ENCODE peak calls at places on chromosomes 4 and X, in ten cellular contexts. One of them, this sample, is unnamed.

GRCh38 chrX:25034889-25035288 is 19.1 kb upstream of the ARX start:
- DNase-seq in fibroblast of lung: no peak
- DNase-seq in NCI-H345: no peak
- DNase-seq in RPMI7951: peak
- DNase-seq in Right ventricle myocardium superior: no peak
- DNase-seq in NCI-H1092: no peak
- DNase-seq in cardiac fibroblast: peak
- DNase-seq in effector CD4-positive, alpha-beta T cell: no peak
- DNase-seq in stimulated activated CD4-positive, alpha-beta T cell treated with anti-CD3 and anti-CD28 coated beads, Interleukin-2, amount 100 ng/mL, for 48 hours: no peak
- DNase-seq in amygdala: no peak
- DNase-seq in this sample: no peak

GRCh38 chrX:110142096-110142495 is 139.2 kb downstream of the TMEM164 start:
- DNase-seq in fibroblast of lung: no peak
- DNase-seq in NCI-H345: no peak
- DNase-seq in RPMI7951: peak
- DNase-seq in Right ventricle myocardium superior: no peak
- DNase-seq in NCI-H1092: no peak
- DNase-seq in cardiac fibroblast: peak
- DNase-seq in effector CD4-positive, alpha-beta T cell: no peak
- DNase-seq in stimulated activated CD4-positive, alpha-beta T cell treated with anti-CD3 and anti-CD28 coated beads, Interleukin-2, amount 100 ng/mL, for 48 hours: no peak
- DNase-seq in amygdala: no peak
- DNase-seq in this sample: no peak

GRCh38 chrX:156008915-156009314 is 11.4 kb downstream of the IL9R start:
- DNase-seq in fibroblast of lung: no peak
- DNase-seq in NCI-H345: no peak
- DNase-seq in RPMI7951: no peak
- DNase-seq in Right ventricle myocardium superior: no peak
- DNase-seq in NCI-H1092: no peak
- DNase-seq in cardiac fibroblast: no peak
- DNase-seq in effector CD4-positive, alpha-beta T cell: no peak
- DNase-seq in stimulated activated CD4-positive, alpha-beta T cell treated with anti-CD3 and anti-CD28 coated beads, Interleukin-2, amount 100 ng/mL, for 48 hours: no peak
- DNase-seq in amygdala: no peak
- DNase-seq in this sample: no peak

GRCh38 chr4:110654254-110654635 is 31.4 kb upstream of the PITX2 start:
- DNase-seq in fibroblast of lung: peak
- DNase-seq in NCI-H345: no peak
- DNase-seq in RPMI7951: no peak
- DNase-seq in Right ventricle myocardium superior: no peak
- DNase-seq in NCI-H1092: no peak
- DNase-seq in cardiac fibroblast: peak
- DNase-seq in effector CD4-positive, alpha-beta T cell: no peak
- DNase-seq in stimulated activated CD4-positive, alpha-beta T cell treated with anti-CD3 and anti-CD28 coated beads, Interleukin-2, amount 100 ng/mL, for 48 hours: no peak
- DNase-seq in amygdala: no peak
- DNase-seq in this sample: no peak

GRCh38 chr4:179751669-179752068 is 2309.4 kb upstream of the AGA start:
- DNase-seq in fibroblast of lung: no peak
- DNase-seq in NCI-H345: no peak
- DNase-seq in RPMI7951: no peak
- DNase-seq in Right ventricle myocardium superior: no peak
- DNase-seq in NCI-H1092: no peak
- DNase-seq in cardiac fibroblast: no peak
- DNase-seq in effector CD4-positive, alpha-beta T cell: no peak
- DNase-seq in stimulated activated CD4-positive, alpha-beta T cell treated with anti-CD3 and anti-CD28 coated beads, Interleukin-2, amount 100 ng/mL, for 48 hours: no peak
- DNase-seq in amygdala: no peak
- DNase-seq in this sample: no peak

GRCh38 chr4:23237771-23238170 is 545.0 kb downstream of the GBA3 start:
- DNase-seq in fibroblast of lung: no peak
- DNase-seq in NCI-H345: no peak
- DNase-seq in RPMI7951: peak
- DNase-seq in Right ventricle myocardium superior: peak
- DNase-seq in NCI-H1092: no peak
- DNase-seq in cardiac fibroblast: peak
- DNase-seq in effector CD4-positive, alpha-beta T cell: no peak
- DNase-seq in stimulated activated CD4-positive, alpha-beta T cell treated with anti-CD3 and anti-CD28 coated beads, Interleukin-2, amount 100 ng/mL, for 48 hours: no peak
- DNase-seq in amygdala: no peak
- DNase-seq in this sample: no peak

GRCh38 chr4:118968006-118968405 is 79.4 kb downstream of the SYNPO2 start:
- DNase-seq in fibroblast of lung: peak
- DNase-seq in NCI-H345: no peak
- DNase-seq in RPMI7951: peak
- DNase-seq in Right ventricle myocardium superior: peak
- DNase-seq in NCI-H1092: no peak
- DNase-seq in cardiac fibroblast: peak
- DNase-seq in effector CD4-positive, alpha-beta T cell: no peak
- DNase-seq in stimulated activated CD4-positive, alpha-beta T cell treated with anti-CD3 and anti-CD28 coated beads, Interleukin-2, amount 100 ng/mL, for 48 hours: no peak
- DNase-seq in amygdala: no peak
- DNase-seq in this sample: peak

GRCh38 chr4:98148856-98149255 is 5.6 kb upstream of the STPG2 start:
- DNase-seq in fibroblast of lung: no peak
- DNase-seq in NCI-H345: no peak
- DNase-seq in RPMI7951: no peak
- DNase-seq in Right ventricle myocardium superior: no peak
- DNase-seq in NCI-H1092: no peak
- DNase-seq in cardiac fibroblast: no peak
- DNase-seq in effector CD4-positive, alpha-beta T cell: no peak
- DNase-seq in stimulated activated CD4-positive, alpha-beta T cell treated with anti-CD3 and anti-CD28 coated beads, Interleukin-2, amount 100 ng/mL, for 48 hours: no peak
- DNase-seq in amygdala: no peak
- DNase-seq in this sample: no peak

GRCh38 chrX:96425204-96425603 is 259.4 kb upstream of the DIAPH2 start:
- DNase-seq in fibroblast of lung: no peak
- DNase-seq in NCI-H345: no peak
- DNase-seq in RPMI7951: no peak
- DNase-seq in Right ventricle myocardium superior: no peak
- DNase-seq in NCI-H1092: no peak
- DNase-seq in cardiac fibroblast: peak
- DNase-seq in effector CD4-positive, alpha-beta T cell: no peak
- DNase-seq in stimulated activated CD4-positive, alpha-beta T cell treated with anti-CD3 and anti-CD28 coated beads, Interleukin-2, amount 100 ng/mL, for 48 hours: no peak
- DNase-seq in amygdala: no peak
- DNase-seq in this sample: no peak

GRCh38 chr4:155881555-155881954 is 15.5 kb upstream of the ASIC5 start:
- DNase-seq in fibroblast of lung: no peak
- DNase-seq in NCI-H345: no peak
- DNase-seq in RPMI7951: no peak
- DNase-seq in Right ventricle myocardium superior: no peak
- DNase-seq in NCI-H1092: no peak
- DNase-seq in cardiac fibroblast: no peak
- DNase-seq in effector CD4-positive, alpha-beta T cell: no peak
- DNase-seq in stimulated activated CD4-positive, alpha-beta T cell treated with anti-CD3 and anti-CD28 coated beads, Interleukin-2, amount 100 ng/mL, for 48 hours: no peak
- DNase-seq in amygdala: no peak
- DNase-seq in this sample: no peak

GRCh38 chr4:75046641-75047040 is 113.7 kb downstream of the PARM1 start:
- DNase-seq in fibroblast of lung: no peak
- DNase-seq in NCI-H345: no peak
- DNase-seq in RPMI7951: no peak
- DNase-seq in Right ventricle myocardium superior: no peak
- DNase-seq in NCI-H1092: no peak
- DNase-seq in cardiac fibroblast: no peak
- DNase-seq in effector CD4-positive, alpha-beta T cell: no peak
- DNase-seq in stimulated activated CD4-positive, alpha-beta T cell treated with anti-CD3 and anti-CD28 coated beads, Interleukin-2, amount 100 ng/mL, for 48 hours: no peak
- DNase-seq in amygdala: no peak
- DNase-seq in this sample: no peak

GRCh38 chr4:73613130-73613529 is 7.1 kb downstream of the RASSF6 start:
- DNase-seq in fibroblast of lung: no peak
- DNase-seq in NCI-H345: no peak
- DNase-seq in RPMI7951: no peak
- DNase-seq in Right ventricle myocardium superior: no peak
- DNase-seq in NCI-H1092: no peak
- DNase-seq in cardiac fibroblast: no peak
- DNase-seq in effector CD4-positive, alpha-beta T cell: no peak
- DNase-seq in stimulated activated CD4-positive, alpha-beta T cell treated with anti-CD3 and anti-CD28 coated beads, Interleukin-2, amount 100 ng/mL, for 48 hours: no peak
- DNase-seq in amygdala: no peak
- DNase-seq in this sample: no peak

GRCh38 chr4:141417387-141417786 is 196.7 kb downstream of the ZNF330 start:
- DNase-seq in fibroblast of lung: peak
- DNase-seq in NCI-H345: no peak
- DNase-seq in RPMI7951: no peak
- DNase-seq in Right ventricle myocardium superior: no peak
- DNase-seq in NCI-H1092: no peak
- DNase-seq in cardiac fibroblast: no peak
- DNase-seq in effector CD4-positive, alpha-beta T cell: no peak
- DNase-seq in stimulated activated CD4-positive, alpha-beta T cell treated with anti-CD3 and anti-CD28 coated beads, Interleukin-2, amount 100 ng/mL, for 48 hours: no peak
- DNase-seq in amygdala: no peak
- DNase-seq in this sample: no peak

GRCh38 chr4:36222702-36223101 is 21.6 kb downstream of the ARAP2 start:
- DNase-seq in fibroblast of lung: peak
- DNase-seq in NCI-H345: no peak
- DNase-seq in RPMI7951: no peak
- DNase-seq in Right ventricle myocardium superior: no peak
- DNase-seq in NCI-H1092: no peak
- DNase-seq in cardiac fibroblast: no peak
- DNase-seq in effector CD4-positive, alpha-beta T cell: no peak
- DNase-seq in stimulated activated CD4-positive, alpha-beta T cell treated with anti-CD3 and anti-CD28 coated beads, Interleukin-2, amount 100 ng/mL, for 48 hours: no peak
- DNase-seq in amygdala: no peak
- DNase-seq in this sample: no peak

GRCh38 chr4:79429113-79430034 is 21.3 kb upstream of the GK2 start:
- DNase-seq in fibroblast of lung: no peak
- DNase-seq in NCI-H345: no peak
- DNase-seq in RPMI7951: no peak
- DNase-seq in Right ventricle myocardium superior: no peak
- DNase-seq in NCI-H1092: no peak
- DNase-seq in cardiac fibroblast: no peak
- DNase-seq in effector CD4-positive, alpha-beta T cell: no peak
- DNase-seq in stimulated activated CD4-positive, alpha-beta T cell treated with anti-CD3 and anti-CD28 coated beads, Interleukin-2, amount 100 ng/mL, for 48 hours: no peak
- DNase-seq in amygdala: no peak
- DNase-seq in this sample: no peak

This sample was measured in GM12892.